ENCODE peak calls at places on chromosomes 7 and 10, in five cellular contexts. J, O, K, S and W are unnamed samples.

GRCh38 chr10:93701903-93702277 is 502 bp downstream of the FRA10AC1 start:
- DNase-seq in J (no peak), O (no peak), K (peak), S (no peak), W (no peak)

GRCh38 chr7:155322530-155322929 is 24.9 kb downstream of the INSIG1 start:
- DNase-seq in J (no peak), O (no peak), K (no peak), S (no peak), W (no peak)

GRCh38 chr10:71748671-71749191 is 24.6 kb downstream of the VSIR start:
- DNase-seq in J (no peak), O (peak), K (no peak), S (no peak), W (no peak)

GRCh38 chr7:123355576-123356195 is 155.9 kb upstream of the SLC13A1 start:
- DNase-seq in J (no peak), O (peak), K (peak), S (no peak), W (no peak)

GRCh38 chr7:23473848-23474097 is 3.5 kb upstream of the IGF2BP3 start:
- DNase-seq in J (no peak), O (no peak), K (no peak), S (no peak), W (no peak)

GRCh38 chr10:127442220-127442525 is 106.9 kb upstream of the NPS start:
- DNase-seq in J (no peak), O (no peak), K (no peak), S (no peak), W (no peak)

GRCh38 chr10:43262902-43263466 is 3.9 kb downstream of the RASGEF1A start:
- DNase-seq in J (no peak), O (no peak), K (no peak), S (no peak), W (no peak)

GRCh38 chr10:80465839-80466590 is 11.9 kb downstream of the TSPAN14 start:
- DNase-seq in J (no peak), O (no peak), K (no peak), S (no peak), W (no peak)

GRCh38 chr10:119459681-119460340 is 82.7 kb downstream of the RGS10 start:
- DNase-seq in J (no peak), O (no peak), K (no peak), S (no peak), W (no peak)

GRCh38 chr10:60299961-60300883 is 89.5 kb downstream of the ANK3 start:
- DNase-seq in J (peak), O (no peak), K (no peak), S (no peak), W (no peak)

GRCh38 chr7:17371656-17372524 is 73.4 kb downstream of the AHR start:
- DNase-seq in J (no peak), O (no peak), K (peak), S (peak), W (no peak)

GRCh38 chr7:121752706-121753105 is 120.3 kb upstream of the PTPRZ1 start:
- DNase-seq in J (no peak), O (no peak), K (peak), S (no peak), W (no peak)

GRCh38 chr7:129644634-129645230 is 33.2 kb downstream of the NRF1 start:
- DNase-seq in J (peak), O (no peak), K (peak), S (no peak), W (peak)

GRCh38 chr7:49894543-49894942 is 121.1 kb downstream of the VWC2 start:
- DNase-seq in J (no peak), O (no peak), K (no peak), S (no peak), W (no peak)

GRCh38 chr10:113221756-113222168 is 271.7 kb downstream of the TCF7L2 start:
- DNase-seq in J (no peak), O (no peak), K (peak), S (no peak), W (no peak)

GRCh38 chr7:130134106-130134636 is 63.8 kb downstream of the KLHDC10 start:
- DNase-seq in J (no peak), O (no peak), K (no peak), S (no peak), W (no peak)

GRCh38 chr7:120588411-120588810 is 269.5 kb downstream of the TSPAN12 start:
- DNase-seq in J (no peak), O (no peak), K (no peak), S (no peak), W (no peak)

GRCh38 chr10:69861251-69862240 is 59.8 kb downstream of the COL13A1 start:
- DNase-seq in J (peak), O (no peak), K (peak), S (peak), W (peak)

GRCh38 chr7:146115665-146116451 is 743 bp upstream of the CNTNAP2 start:
- DNase-seq in J (no peak), O (peak), K (peak), S (no peak), W (no peak)

GRCh38 chr10:33706746-33707145 is 372.3 kb upstream of the NRP1 start:
- DNase-seq in J (no peak), O (no peak), K (no peak), S (no peak), W (no peak)

GRCh38 chr7:130364446-130364845 is 15.8 kb upstream of the CPA1 start:
- DNase-seq in J (peak), O (no peak), K (no peak), S (no peak), W (no peak)